ENCODE peak calls at places on chromosomes 12 and 14, in six cellular contexts. I, P, B, W, R and G are unnamed samples.

GRCh38 chr12:121465921-121466799 is 66.2 kb downstream of the RNF34 start:
- DNase-seq in R (peak), I (peak), W (peak), P (peak), B (no peak), G (peak)

GRCh38 chr12:86623267-86623666 is 367.1 kb upstream of the MGAT4C start:
- DNase-seq in W (no peak), R (no peak), P (no peak), I (no peak), B (no peak), G (no peak)

GRCh38 chr12:27840229-27840999 is 60.4 kb upstream of the MANSC4 start:
- DNase-seq in B (no peak), P (peak), W (no peak), R (no peak), I (no peak), G (no peak)

GRCh38 chr14:51071851-51072250 is 23.1 kb downstream of the TRIM9 start:
- DNase-seq in W (no peak), R (peak), I (no peak), B (peak), P (no peak), G (no peak)

GRCh38 chr14:67645414-67645813 is 25.7 kb downstream of the ARG2 start:
- DNase-seq in I (no peak), W (no peak), P (no peak), B (no peak), R (no peak), G (no peak)

GRCh38 chr12:8045952-8046944 is 13.7 kb downstream of the FOXJ2 start:
- DNase-seq in I (peak), B (peak), W (peak), R (peak), P (peak), G (peak)

GRCh38 chr14:44162197-44162596 is 344.9 kb downstream of the FSCB start:
- DNase-seq in B (no peak), R (no peak), W (no peak), I (no peak), P (no peak), G (no peak)

GRCh38 chr12:12673296-12673695 is 22.7 kb downstream of the GPR19 start:
- DNase-seq in I (no peak), W (no peak), B (no peak), R (no peak), P (no peak), G (no peak)

GRCh38 chr14:30638926-30639325 is 16.8 kb downstream of the SCFD1 start:
- DNase-seq in P (no peak), I (no peak), B (no peak), W (no peak), R (no peak), G (no peak)

GRCh38 chr14:28742171-28742846 is 24.3 kb upstream of the FOXG1 start:
- DNase-seq in B (no peak), P (no peak), I (no peak), R (no peak), W (no peak), G (no peak)

GRCh38 chr12:117333331-117334000 is 28.0 kb downstream of the NOS1 start:
- DNase-seq in P (no peak), R (no peak), B (no peak), W (peak), I (no peak), G (no peak)